ENCODE peak calls at places on chromosomes 13 and 19, in eight cellular contexts. A, R, U, B, W, D, G and M are unnamed samples.

GRCh38 chr13:83995930-83996329 is 113.7 kb upstream of the SLITRK1 start:
- DNase-seq in A (no peak), R (no peak), U (no peak), B (no peak), W (no peak), D (no peak), G (no peak), M (no peak)

GRCh38 chr19:48713041-48713863 is 6.3 kb downstream of the MAMSTR start:
- DNase-seq in A (peak; percentile 14), R (no peak), U (no peak), B (no peak), W (no peak), D (no peak), G (no peak), M (no peak)

GRCh38 chr19:41638624-41639023 is 11.8 kb upstream of the CEACAM4 start:
- DNase-seq in A (no peak), R (no peak), U (no peak), B (no peak), W (peak; percentile 48), D (no peak), G (no peak), M (peak; percentile 60)

GRCh38 chr19:40962460-40962961 is 28.6 kb upstream of the CYP2B6 start:
- DNase-seq in A (no peak), R (no peak), U (peak; percentile 66), B (peak; percentile 1), W (no peak), D (peak; percentile 40), G (no peak), M (no peak)

GRCh38 chr13:32988588-32989256 is 27.5 kb upstream of the KL start:
- DNase-seq in A (no peak), R (no peak), U (no peak), B (no peak), W (no peak), D (no peak), G (no peak), M (no peak)

GRCh38 chr19:48696353-48697010 is 711 bp downstream of the FUT2 start:
- DNase-seq in A (no peak), R (no peak), U (peak; percentile 35), B (no peak), W (no peak), D (peak; percentile 16), G (no peak), M (no peak)

GRCh38 chr13:39362652-39363390 is 240.2 kb downstream of the LHFPL6 start:
- DNase-seq in A (no peak), R (no peak), U (no peak), B (no peak), W (no peak), D (peak; percentile 16), G (no peak), M (no peak)

GRCh38 chr13:42474954-42475353 is 99.0 kb upstream of the TNFSF11 start:
- DNase-seq in A (no peak), R (no peak), U (no peak), B (peak; percentile 48), W (no peak), D (no peak), G (no peak), M (peak; percentile 1)

GRCh38 chr13:110470272-110471009 is 91.1 kb downstream of the RAB20 start:
- DNase-seq in A (no peak), R (no peak), U (no peak), B (no peak), W (no peak), D (no peak), G (no peak), M (no peak)

GRCh38 chr19:8877854-8878705 is 45.9 kb downstream of the MBD3L1 start:
- DNase-seq in A (no peak), R (no peak), U (no peak), B (no peak), W (no peak), D (no peak), G (no peak), M (no peak)

GRCh38 chr13:70703755-70704154 is 595.5 kb upstream of the KLHL1 start:
- DNase-seq in A (no peak), R (no peak), U (no peak), B (no peak), W (no peak), D (no peak), G (no peak), M (no peak)

GRCh38 chr19:16659464-16659831 is 496 bp downstream of the SMIM7 start:
- DNase-seq in A (no peak), R (no peak), U (no peak), B (no peak), W (no peak), D (no peak), G (no peak), M (no peak)

GRCh38 chr13:107767119-107767518 is 448.2 kb downstream of the LIG4 start:
- DNase-seq in A (peak; percentile 72), R (no peak), U (no peak), B (no peak), W (no peak), D (no peak), G (no peak), M (no peak)

GRCh38 chr19:14073925-14074838 is 1.6 kb downstream of the MISP3 start:
- DNase-seq in A (peak; percentile 28), R (peak; percentile 66), U (peak; percentile 44), B (peak; percentile 18), W (no peak), D (no peak), G (peak; percentile 26), M (no peak)

GRCh38 chr13:93309886-93310520 is 83.4 kb downstream of the GPC6 start:
- DNase-seq in A (no peak), R (no peak), U (no peak), B (peak; percentile 59), W (no peak), D (peak; percentile 26), G (no peak), M (no peak)

GRCh38 chr13:98466634-98467236 is 110.2 kb downstream of the STK24 start:
- DNase-seq in A (no peak), R (peak; percentile 71), U (peak; percentile 34), B (no peak), W (no peak), D (peak; percentile 78), G (no peak), M (no peak)

GRCh38 chr19:13718733-13719132 is 45.6 kb upstream of the MRI1 start:
- DNase-seq in A (peak; percentile 74), R (no peak), U (peak; percentile 54), B (peak; percentile 75), W (no peak), D (peak; percentile 80), G (no peak), M (no peak)

GRCh38 chr19:49512970-49513745 is 697 bp downstream of the FCGRT start:
- DNase-seq in A (peak; percentile 24), R (no peak), U (peak; percentile 54), B (peak; percentile 20), W (peak; percentile 31), D (peak; percentile 65), G (no peak), M (peak; percentile 45)

GRCh38 chr13:110392510-110393233 is 85.6 kb downstream of the COL4A2 start:
- DNase-seq in A (no peak), R (no peak), U (no peak), B (no peak), W (no peak), D (peak; percentile 39), G (no peak), M (no peak)